ENCODE peak calls at places on chromosome 18, in seven cellular contexts. One of them, this sample, is unnamed.

GRCh38 chr18:53702480-53702879 is 522.0 kb downstream of the MBD2 start:
- DNase-seq in islet precursor cell: no peak
- DNase-seq in neuronal stem cell: no peak
- DNase-seq in CD4-positive, CD25-positive, alpha-beta regulatory T cell: no peak
- DNase-seq in ureter: no peak
- DNase-seq in NCI-H2171: no peak
- DNase-seq in HAP-1: no peak
- DNase-seq in this sample: no peak

GRCh38 chr18:74522635-74523548 is 11.4 kb upstream of the CNDP1 start:
- DNase-seq in HAP-1: no peak
- DNase-seq in neuronal stem cell: no peak
- DNase-seq in ureter: no peak
- DNase-seq in CD4-positive, CD25-positive, alpha-beta regulatory T cell: no peak
- DNase-seq in islet precursor cell: peak; percentile 50
- DNase-seq in NCI-H2171: no peak
- DNase-seq in this sample: no peak

GRCh38 chr18:32386466-32386865 is 84.2 kb downstream of the GAREM1 start:
- DNase-seq in HAP-1: no peak
- DNase-seq in neuronal stem cell: no peak
- DNase-seq in islet precursor cell: no peak
- DNase-seq in CD4-positive, CD25-positive, alpha-beta regulatory T cell: no peak
- DNase-seq in ureter: no peak
- DNase-seq in NCI-H2171: no peak
- DNase-seq in this sample: no peak

GRCh38 chr18:22385718-22386117 is 32.0 kb downstream of the CTAGE1 start:
- DNase-seq in CD4-positive, CD25-positive, alpha-beta regulatory T cell: no peak
- DNase-seq in HAP-1: no peak
- DNase-seq in islet precursor cell: no peak
- DNase-seq in NCI-H2171: no peak
- DNase-seq in ureter: no peak
- DNase-seq in neuronal stem cell: no peak
- DNase-seq in this sample: no peak

GRCh38 chr18:621181-621580 is 24.4 kb downstream of the CLUL1 start:
- DNase-seq in neuronal stem cell: no peak
- DNase-seq in islet precursor cell: no peak
- DNase-seq in CD4-positive, CD25-positive, alpha-beta regulatory T cell: no peak
- DNase-seq in HAP-1: no peak
- DNase-seq in ureter: no peak
- DNase-seq in NCI-H2171: no peak
- DNase-seq in this sample: no peak

GRCh38 chr18:12891561-12891960 is 7.5 kb upstream of the PTPN2 start:
- DNase-seq in CD4-positive, CD25-positive, alpha-beta regulatory T cell: no peak
- DNase-seq in ureter: no peak
- DNase-seq in islet precursor cell: no peak
- DNase-seq in neuronal stem cell: no peak
- DNase-seq in HAP-1: no peak
- DNase-seq in NCI-H2171: no peak
- DNase-seq in this sample: no peak

GRCh38 chr18:32049393-32050161 is 31.0 kb downstream of the RNF125 start:
- DNase-seq in ureter: no peak
- DNase-seq in NCI-H2171: no peak
- DNase-seq in neuronal stem cell: no peak
- DNase-seq in HAP-1: no peak
- DNase-seq in CD4-positive, CD25-positive, alpha-beta regulatory T cell: peak; percentile 64
- DNase-seq in islet precursor cell: no peak
- DNase-seq in this sample: no peak

GRCh38 chr18:34031810-34032209 is 192.9 kb downstream of the NOL4 start:
- DNase-seq in NCI-H2171: no peak
- DNase-seq in islet precursor cell: no peak
- DNase-seq in CD4-positive, CD25-positive, alpha-beta regulatory T cell: no peak
- DNase-seq in ureter: no peak
- DNase-seq in HAP-1: no peak
- DNase-seq in neuronal stem cell: no peak
- DNase-seq in this sample: no peak

GRCh38 chr18:45562567-45563479 is 52.5 kb upstream of the SLC14A2 start:
- DNase-seq in islet precursor cell: no peak
- DNase-seq in NCI-H2171: no peak
- DNase-seq in CD4-positive, CD25-positive, alpha-beta regulatory T cell: no peak
- DNase-seq in ureter: peak; percentile 61
- DNase-seq in neuronal stem cell: no peak
- DNase-seq in HAP-1: no peak
- DNase-seq in this sample: no peak

This sample was measured in endothelial cell.